ENCODE peak calls at places on chromosomes 5 and 9, in ten cellular contexts. One of them, this sample, is unnamed.

GRCh38 chr9:115944166-115944948 is 209.2 kb upstream of the PAPPA start:
- DNase-seq in T1000: peak; percentile 78
- DNase-seq in left ventricle myocardium inferior: peak; percentile 82
- DNase-seq in activated CD4-positive, CD25-positive, alpha-beta regulatory T cell treated with anti-CD3 and anti-CD28 coated beads, Interleukin-2, amount 50 U/mL, for 72 hours: no peak
- DNase-seq in stimulated activated naive B cell treated with anti-CD40 and anti-IgM and Interleukin-4, amounts not matched to agents 10 μg/mL and 1 μg/mL and 100 μg/mL, for 72 hours: no peak
- DNase-seq in stimulated activated naive CD4-positive, alpha-beta T cell: no peak
- DNase-seq in anterior cingulate cortex: no peak
- DNase-seq in KBM-7: peak; percentile 32
- DNase-seq in fibroblast of lung: peak; percentile 100
- DNase-seq in MV-4-11: peak; percentile 10
- DNase-seq in this sample: peak; percentile 80

GRCh38 chr5:135488727-135489465 is 36.7 kb upstream of the TIFAB start:
- DNase-seq in stimulated activated naive B cell treated with anti-CD40 and anti-IgM and Interleukin-4, amounts not matched to agents 10 μg/mL and 1 μg/mL and 100 μg/mL, for 72 hours: no peak
- DNase-seq in fibroblast of lung: peak; percentile 79
- DNase-seq in anterior cingulate cortex: peak; percentile 48
- DNase-seq in activated CD4-positive, CD25-positive, alpha-beta regulatory T cell treated with anti-CD3 and anti-CD28 coated beads, Interleukin-2, amount 50 U/mL, for 72 hours: no peak
- DNase-seq in KBM-7: no peak
- DNase-seq in T1000: peak; percentile 80
- DNase-seq in left ventricle myocardium inferior: no peak
- DNase-seq in MV-4-11: peak; percentile 41
- DNase-seq in stimulated activated naive CD4-positive, alpha-beta T cell: no peak
- DNase-seq in this sample: no peak

GRCh38 chr5:81151546-81151945 is 81.6 kb upstream of the CKMT2 start:
- DNase-seq in MV-4-11: no peak
- DNase-seq in KBM-7: no peak
- DNase-seq in stimulated activated naive B cell treated with anti-CD40 and anti-IgM and Interleukin-4, amounts not matched to agents 10 μg/mL and 1 μg/mL and 100 μg/mL, for 72 hours: no peak
- DNase-seq in left ventricle myocardium inferior: no peak
- DNase-seq in stimulated activated naive CD4-positive, alpha-beta T cell: no peak
- DNase-seq in activated CD4-positive, CD25-positive, alpha-beta regulatory T cell treated with anti-CD3 and anti-CD28 coated beads, Interleukin-2, amount 50 U/mL, for 72 hours: no peak
- DNase-seq in T1000: no peak
- DNase-seq in anterior cingulate cortex: no peak
- DNase-seq in fibroblast of lung: peak; percentile 76
- DNase-seq in this sample: no peak

GRCh38 chr5:96333397-96333790 is 99.7 kb downstream of the PCSK1 start:
- DNase-seq in stimulated activated naive B cell treated with anti-CD40 and anti-IgM and Interleukin-4, amounts not matched to agents 10 μg/mL and 1 μg/mL and 100 μg/mL, for 72 hours: no peak
- DNase-seq in activated CD4-positive, CD25-positive, alpha-beta regulatory T cell treated with anti-CD3 and anti-CD28 coated beads, Interleukin-2, amount 50 U/mL, for 72 hours: no peak
- DNase-seq in left ventricle myocardium inferior: no peak
- DNase-seq in KBM-7: no peak
- DNase-seq in anterior cingulate cortex: no peak
- DNase-seq in MV-4-11: no peak
- DNase-seq in fibroblast of lung: no peak
- DNase-seq in stimulated activated naive CD4-positive, alpha-beta T cell: no peak
- DNase-seq in T1000: no peak
- DNase-seq in this sample: no peak

GRCh38 chr5:76547242-76547890 is 75.8 kb downstream of the F2RL2 start:
- DNase-seq in stimulated activated naive B cell treated with anti-CD40 and anti-IgM and Interleukin-4, amounts not matched to agents 10 μg/mL and 1 μg/mL and 100 μg/mL, for 72 hours: peak; percentile 33
- DNase-seq in KBM-7: peak; percentile 32
- DNase-seq in left ventricle myocardium inferior: no peak
- DNase-seq in stimulated activated naive CD4-positive, alpha-beta T cell: peak; percentile 5
- DNase-seq in activated CD4-positive, CD25-positive, alpha-beta regulatory T cell treated with anti-CD3 and anti-CD28 coated beads, Interleukin-2, amount 50 U/mL, for 72 hours: peak; percentile 37
- DNase-seq in fibroblast of lung: no peak
- DNase-seq in anterior cingulate cortex: no peak
- DNase-seq in T1000: no peak
- DNase-seq in MV-4-11: peak; percentile 76
- DNase-seq in this sample: no peak

GRCh38 chr5:52863715-52864114 is 76.0 kb downstream of the ITGA1 start:
- DNase-seq in fibroblast of lung: no peak
- DNase-seq in MV-4-11: no peak
- DNase-seq in left ventricle myocardium inferior: no peak
- DNase-seq in KBM-7: no peak
- DNase-seq in stimulated activated naive B cell treated with anti-CD40 and anti-IgM and Interleukin-4, amounts not matched to agents 10 μg/mL and 1 μg/mL and 100 μg/mL, for 72 hours: no peak
- DNase-seq in activated CD4-positive, CD25-positive, alpha-beta regulatory T cell treated with anti-CD3 and anti-CD28 coated beads, Interleukin-2, amount 50 U/mL, for 72 hours: no peak
- DNase-seq in stimulated activated naive CD4-positive, alpha-beta T cell: no peak
- DNase-seq in T1000: no peak
- DNase-seq in anterior cingulate cortex: no peak
- DNase-seq in this sample: no peak

GRCh38 chr9:132006657-132007370 is 72.9 kb downstream of the MED27 start:
- DNase-seq in fibroblast of lung: peak; percentile 58
- DNase-seq in left ventricle myocardium inferior: no peak
- DNase-seq in stimulated activated naive CD4-positive, alpha-beta T cell: no peak
- DNase-seq in anterior cingulate cortex: no peak
- DNase-seq in KBM-7: no peak
- DNase-seq in stimulated activated naive B cell treated with anti-CD40 and anti-IgM and Interleukin-4, amounts not matched to agents 10 μg/mL and 1 μg/mL and 100 μg/mL, for 72 hours: no peak
- DNase-seq in activated CD4-positive, CD25-positive, alpha-beta regulatory T cell treated with anti-CD3 and anti-CD28 coated beads, Interleukin-2, amount 50 U/mL, for 72 hours: no peak
- DNase-seq in MV-4-11: no peak
- DNase-seq in T1000: no peak
- DNase-seq in this sample: no peak

GRCh38 chr5:1037671-1038416 is 29.2 kb downstream of the NKD2 start:
- DNase-seq in left ventricle myocardium inferior: peak; percentile 14
- DNase-seq in KBM-7: no peak
- DNase-seq in MV-4-11: no peak
- DNase-seq in stimulated activated naive CD4-positive, alpha-beta T cell: no peak
- DNase-seq in activated CD4-positive, CD25-positive, alpha-beta regulatory T cell treated with anti-CD3 and anti-CD28 coated beads, Interleukin-2, amount 50 U/mL, for 72 hours: no peak
- DNase-seq in T1000: no peak
- DNase-seq in stimulated activated naive B cell treated with anti-CD40 and anti-IgM and Interleukin-4, amounts not matched to agents 10 μg/mL and 1 μg/mL and 100 μg/mL, for 72 hours: no peak
- DNase-seq in anterior cingulate cortex: no peak
- DNase-seq in fibroblast of lung: no peak
- DNase-seq in this sample: peak; percentile 28

GRCh38 chr5:31748502-31749172 is 109.7 kb downstream of the PDZD2 start:
- DNase-seq in MV-4-11: no peak
- DNase-seq in KBM-7: no peak
- DNase-seq in left ventricle myocardium inferior: no peak
- DNase-seq in fibroblast of lung: no peak
- DNase-seq in stimulated activated naive CD4-positive, alpha-beta T cell: no peak
- DNase-seq in activated CD4-positive, CD25-positive, alpha-beta regulatory T cell treated with anti-CD3 and anti-CD28 coated beads, Interleukin-2, amount 50 U/mL, for 72 hours: no peak
- DNase-seq in anterior cingulate cortex: peak; percentile 23
- DNase-seq in T1000: no peak
- DNase-seq in stimulated activated naive B cell treated with anti-CD40 and anti-IgM and Interleukin-4, amounts not matched to agents 10 μg/mL and 1 μg/mL and 100 μg/mL, for 72 hours: no peak
- DNase-seq in this sample: no peak

GRCh38 chr5:178434016-178434761 is 156.0 kb downstream of the COL23A1 start:
- DNase-seq in activated CD4-positive, CD25-positive, alpha-beta regulatory T cell treated with anti-CD3 and anti-CD28 coated beads, Interleukin-2, amount 50 U/mL, for 72 hours: no peak
- DNase-seq in left ventricle myocardium inferior: no peak
- DNase-seq in stimulated activated naive B cell treated with anti-CD40 and anti-IgM and Interleukin-4, amounts not matched to agents 10 μg/mL and 1 μg/mL and 100 μg/mL, for 72 hours: no peak
- DNase-seq in KBM-7: no peak
- DNase-seq in fibroblast of lung: no peak
- DNase-seq in T1000: no peak
- DNase-seq in MV-4-11: no peak
- DNase-seq in anterior cingulate cortex: no peak
- DNase-seq in stimulated activated naive CD4-positive, alpha-beta T cell: no peak
- DNase-seq in this sample: no peak

GRCh38 chr5:135230326-135230925 is 168.6 kb downstream of the MACROH2A1 start:
- DNase-seq in fibroblast of lung: peak; percentile 80
- DNase-seq in T1000: no peak
- DNase-seq in left ventricle myocardium inferior: peak; percentile 53
- DNase-seq in stimulated activated naive CD4-positive, alpha-beta T cell: no peak
- DNase-seq in KBM-7: no peak
- DNase-seq in MV-4-11: peak; percentile 91
- DNase-seq in anterior cingulate cortex: peak; percentile 23
- DNase-seq in activated CD4-positive, CD25-positive, alpha-beta regulatory T cell treated with anti-CD3 and anti-CD28 coated beads, Interleukin-2, amount 50 U/mL, for 72 hours: no peak
- DNase-seq in stimulated activated naive B cell treated with anti-CD40 and anti-IgM and Interleukin-4, amounts not matched to agents 10 μg/mL and 1 μg/mL and 100 μg/mL, for 72 hours: no peak
- DNase-seq in this sample: peak; percentile 73

GRCh38 chr9:136621019-136621733 is 41.5 kb upstream of the EGFL7 start:
- DNase-seq in KBM-7: no peak
- DNase-seq in stimulated activated naive B cell treated with anti-CD40 and anti-IgM and Interleukin-4, amounts not matched to agents 10 μg/mL and 1 μg/mL and 100 μg/mL, for 72 hours: no peak
- DNase-seq in MV-4-11: peak; percentile 48
- DNase-seq in stimulated activated naive CD4-positive, alpha-beta T cell: no peak
- DNase-seq in activated CD4-positive, CD25-positive, alpha-beta regulatory T cell treated with anti-CD3 and anti-CD28 coated beads, Interleukin-2, amount 50 U/mL, for 72 hours: no peak
- DNase-seq in T1000: no peak
- DNase-seq in anterior cingulate cortex: no peak
- DNase-seq in left ventricle myocardium inferior: peak; percentile 15
- DNase-seq in fibroblast of lung: no peak
- DNase-seq in this sample: no peak

GRCh38 chr9:133115604-133116345 is 5.3 kb downstream of the RALGDS start:
- DNase-seq in anterior cingulate cortex: no peak
- DNase-seq in stimulated activated naive B cell treated with anti-CD40 and anti-IgM and Interleukin-4, amounts not matched to agents 10 μg/mL and 1 μg/mL and 100 μg/mL, for 72 hours: peak; percentile 71
- DNase-seq in activated CD4-positive, CD25-positive, alpha-beta regulatory T cell treated with anti-CD3 and anti-CD28 coated beads, Interleukin-2, amount 50 U/mL, for 72 hours: peak; percentile 62
- DNase-seq in MV-4-11: peak; percentile 67
- DNase-seq in T1000: peak; percentile 45
- DNase-seq in stimulated activated naive CD4-positive, alpha-beta T cell: no peak
- DNase-seq in fibroblast of lung: peak; percentile 81
- DNase-seq in KBM-7: no peak
- DNase-seq in left ventricle myocardium inferior: peak; percentile 10
- DNase-seq in this sample: peak; percentile 33

GRCh38 chr9:132973713-132974112 is 4.8 kb upstream of the GFI1B start:
- DNase-seq in MV-4-11: peak; percentile 59
- DNase-seq in anterior cingulate cortex: no peak
- DNase-seq in activated CD4-positive, CD25-positive, alpha-beta regulatory T cell treated with anti-CD3 and anti-CD28 coated beads, Interleukin-2, amount 50 U/mL, for 72 hours: no peak
- DNase-seq in T1000: no peak
- DNase-seq in stimulated activated naive CD4-positive, alpha-beta T cell: no peak
- DNase-seq in fibroblast of lung: peak; percentile 20
- DNase-seq in KBM-7: peak; percentile 53
- DNase-seq in left ventricle myocardium inferior: no peak
- DNase-seq in stimulated activated naive B cell treated with anti-CD40 and anti-IgM and Interleukin-4, amounts not matched to agents 10 μg/mL and 1 μg/mL and 100 μg/mL, for 72 hours: no peak
- DNase-seq in this sample: no peak